ENCODE peak calls at places on chromosomes 1 and 21, in ten cellular contexts. Q is WERI-Rb-1, X is heart right ventricle, C is Peyer's patch, P is nephron progenitor cell, D is MM.1S, H is mammary epithelial cell, T is fibroblast of villous mesenchyme, Z is upper lobe of right lung, M is cardiac fibroblast. W is an unnamed sample.

GRCh38 chr1:173473599-173474011 is 3.5 kb upstream of the PRDX6 start:
- DNase-seq in Q (no peak), X (no peak), C (no peak), P (no peak), D (no peak), H (peak), T (peak), Z (no peak), M (peak), W (no peak)

GRCh38 chr1:117886101-117886795 is 43.2 kb downstream of the GDAP2 start:
- DNase-seq in Q (no peak), X (no peak), C (no peak), P (no peak), D (no peak), H (peak), T (peak), Z (no peak), M (peak), W (no peak)

GRCh38 chr21:14541840-14542495 is 4.1 kb downstream of the SAMSN1 start:
- DNase-seq in Q (no peak), X (no peak), C (no peak), P (no peak), D (no peak), H (no peak), T (no peak), Z (no peak), M (peak), W (no peak)

GRCh38 chr1:17167041-17167782 is 37.7 kb upstream of the PADI1 start:
- DNase-seq in Q (no peak), X (no peak), C (no peak), P (no peak), D (no peak), H (no peak), T (peak), Z (no peak), M (no peak), W (no peak)

GRCh38 chr1:52637946-52638345 is 5.0 kb downstream of the SHISAL2A start:
- DNase-seq in Q (no peak), X (no peak), C (no peak), P (no peak), D (no peak), H (no peak), T (no peak), Z (no peak), M (no peak), W (no peak)

GRCh38 chr21:35509004-35509704 is 460.1 kb upstream of the RUNX1 start:
- DNase-seq in Q (no peak), X (peak), C (no peak), P (no peak), D (no peak), H (no peak), T (no peak), Z (no peak), M (no peak), W (no peak)

GRCh38 chr1:3327389-3327702 is 127.1 kb upstream of the ARHGEF16 start:
- DNase-seq in Q (no peak), X (no peak), C (no peak), P (peak), D (no peak), H (no peak), T (no peak), Z (no peak), M (no peak), W (no peak)

GRCh38 chr1:14507227-14507626 is 91.3 kb upstream of the KAZN start:
- DNase-seq in Q (no peak), X (no peak), C (no peak), P (no peak), D (no peak), H (no peak), T (no peak), Z (no peak), M (no peak), W (no peak)

GRCh38 chr1:67627336-67627735 is 57.7 kb upstream of the GADD45A start:
- DNase-seq in Q (no peak), X (no peak), C (no peak), P (no peak), D (no peak), H (peak), T (no peak), Z (no peak), M (no peak), W (no peak)

GRCh38 chr21:42140196-42140934 is 69.2 kb downstream of the UMODL1 start:
- DNase-seq in Q (no peak), X (no peak), C (no peak), P (no peak), D (no peak), H (no peak), T (no peak), Z (no peak), M (no peak), W (no peak)

GRCh38 chr1:200780545-200781444 is 42.1 kb downstream of the CAMSAP2 start:
- DNase-seq in Q (no peak), X (no peak), C (no peak), P (no peak), D (peak), H (no peak), T (peak), Z (no peak), M (peak), W (no peak)

GRCh38 chr1:34500451-34500850 is 254.4 kb upstream of the GJB5 start:
- DNase-seq in Q (no peak), X (peak), C (no peak), P (peak), D (peak), H (no peak), T (no peak), Z (peak), M (peak), W (peak)

GRCh38 chr1:91273875-91274274 is 130.8 kb downstream of the HFM1 start:
- DNase-seq in Q (no peak), X (no peak), C (no peak), P (no peak), D (no peak), H (no peak), T (no peak), Z (no peak), M (peak), W (no peak)

GRCh38 chr1:3775248-3775497 is 2.6 kb downstream of the SMIM1 start:
- DNase-seq in Q (peak), X (no peak), C (no peak), P (no peak), D (no peak), H (no peak), T (no peak), Z (no peak), M (no peak), W (no peak)

GRCh38 chr1:180179162-180179957 is 24.7 kb downstream of the QSOX1 start:
- DNase-seq in Q (no peak), X (no peak), C (no peak), P (no peak), D (no peak), H (no peak), T (no peak), Z (peak), M (no peak), W (no peak)
- TF ChIP-seq CTCF in Q (no peak), X (no peak), C (no peak), P (peak), D (no peak), H (no peak), T (no peak), Z (peak), M (no peak), W (no peak)

GRCh38 chr1:41894101-41894620 is 24.6 kb downstream of the HIVEP3 start:
- DNase-seq in Q (no peak), X (no peak), C (no peak), P (no peak), D (no peak), H (no peak), T (no peak), Z (no peak), M (no peak), W (no peak)
- TF ChIP-seq CTCF in Q (no peak), X (no peak), C (no peak), P (no peak), D (no peak), H (no peak), T (no peak), Z (no peak), M (no peak), W (no peak)

GRCh38 chr21:44888581-44889550 is 15.4 kb upstream of the PTTG1IP start:
- DNase-seq in Q (no peak), X (no peak), C (no peak), P (no peak), D (no peak), H (no peak), T (no peak), Z (no peak), M (no peak), W (no peak)
- TF ChIP-seq CTCF in Q (no peak), X (no peak), C (no peak), P (no peak), D (no peak), H (no peak), T (no peak), Z (no peak), M (no peak), W (no peak)

DNA sequence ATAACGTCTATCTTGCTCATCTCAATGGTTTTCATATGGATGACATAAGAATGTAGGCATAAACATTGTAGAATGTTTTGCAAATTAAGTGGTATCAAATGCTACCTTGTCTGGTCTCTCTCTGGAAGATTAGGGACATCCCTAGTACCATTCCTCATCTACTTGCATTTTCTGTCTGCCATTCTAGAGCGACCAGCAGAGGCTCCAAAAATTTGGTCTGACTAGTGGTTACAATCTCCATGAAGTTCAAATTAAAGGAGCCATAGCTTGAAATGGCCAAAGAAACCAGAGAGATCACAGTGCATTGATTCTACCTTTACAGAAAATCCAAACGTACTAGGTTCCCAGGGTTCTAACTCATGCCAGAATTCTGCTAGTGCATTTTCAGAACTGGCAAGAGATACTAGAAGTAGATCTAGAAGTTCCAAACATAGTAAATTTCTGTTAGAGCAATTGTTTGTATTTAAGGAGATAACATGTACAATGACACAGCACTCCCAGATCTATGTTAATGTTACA is 1.1 kb downstream of the CD84 start:
- DNase-seq in Q (no peak), X (no peak), C (no peak), P (no peak), D (no peak), H (no peak), T (no peak), Z (no peak), M (no peak), W (no peak)
- TF ChIP-seq CTCF in Q (no peak), X (no peak), C (no peak), P (no peak), D (no peak), H (no peak), T (no peak), Z (no peak), M (no peak), W (no peak)

DNA sequence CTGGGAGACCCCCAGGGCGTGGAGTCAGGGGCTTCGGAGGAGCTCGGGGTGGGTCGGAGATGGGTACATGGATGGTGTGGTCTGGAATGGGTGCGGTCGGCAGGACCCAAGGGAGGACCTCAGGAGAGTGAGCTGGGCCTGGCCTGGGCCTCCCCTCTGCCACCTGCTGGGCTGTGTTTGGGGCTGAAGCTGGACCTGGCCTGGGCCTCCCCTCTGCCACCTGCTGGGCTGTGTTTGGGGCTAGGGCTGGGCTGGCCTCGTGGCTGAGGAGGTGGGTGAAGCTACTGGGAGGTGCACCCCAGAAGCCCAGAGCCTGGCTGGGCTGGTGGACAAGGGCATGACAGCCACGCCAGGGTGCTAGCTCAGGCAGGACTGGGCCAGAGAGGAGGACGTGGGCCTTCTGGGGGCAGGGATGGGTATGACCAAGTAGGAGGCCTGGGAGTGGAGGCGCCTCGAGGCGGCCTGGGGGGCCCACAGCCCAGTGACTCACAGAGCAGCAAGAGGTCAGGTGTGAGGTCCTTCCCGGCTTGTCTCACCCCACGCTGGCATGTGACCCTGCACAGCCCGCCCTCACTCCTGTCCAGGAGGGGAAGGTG is 14.5 kb downstream of the SAMD11 start:
- DNase-seq in Q (peak), X (no peak), C (no peak), P (no peak), D (peak), H (no peak), T (peak), Z (no peak), M (no peak), W (no peak)
- TF ChIP-seq CTCF in Q (peak), X (peak), C (peak), P (no peak), D (peak), H (peak), T (peak), Z (peak), M (peak), W (peak)

GRCh38 chr1:40363721-40364120 is 9.8 kb upstream of the SMAP2 start:
- DNase-seq in Q (no peak), X (no peak), C (peak), P (no peak), D (no peak), H (no peak), T (no peak), Z (no peak), M (no peak), W (peak)
- TF ChIP-seq CTCF in Q (no peak), X (no peak), C (peak), P (no peak), D (peak), H (no peak), T (no peak), Z (no peak), M (no peak), W (peak)

DNA sequence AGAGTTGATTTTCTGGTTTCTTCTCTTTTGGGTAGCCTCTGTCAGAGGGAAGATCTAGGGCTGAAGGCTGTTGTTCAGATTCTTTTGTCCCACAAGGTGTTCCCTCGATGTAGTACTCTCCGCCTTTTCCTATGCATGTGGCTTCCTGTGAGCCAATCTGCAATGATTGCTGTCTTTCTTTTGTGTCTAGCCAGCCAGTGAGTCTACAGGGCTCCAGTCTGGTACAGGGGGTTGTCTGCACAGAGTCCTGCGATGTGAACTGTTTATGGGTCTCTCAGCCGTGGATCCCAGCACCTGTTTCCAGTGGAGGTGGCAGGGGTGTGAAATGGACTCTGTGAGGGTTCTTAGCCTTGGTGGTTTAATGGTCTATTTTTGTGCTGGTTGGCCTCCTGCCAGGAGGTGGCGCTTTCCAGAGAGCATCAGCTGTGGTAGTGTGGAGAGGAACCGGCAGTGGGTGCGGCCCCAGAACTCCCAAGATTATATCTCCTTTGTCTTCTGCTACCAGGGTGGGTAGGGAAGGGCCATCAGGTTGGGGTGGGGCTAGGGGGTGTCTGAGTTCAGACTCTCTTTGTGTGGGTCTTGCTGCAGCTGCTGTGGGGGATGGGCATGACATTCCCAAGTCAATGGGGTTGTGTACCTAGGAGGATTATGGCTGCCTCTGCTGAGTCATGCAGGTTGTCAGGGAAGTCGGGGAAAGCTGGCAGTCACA is 81.3 kb upstream of the C21orf91 start:
- DNase-seq in Q (peak), X (peak), C (no peak), P (no peak), D (no peak), H (no peak), T (no peak), Z (no peak), M (no peak), W (no peak)
- TF ChIP-seq CTCF in Q (peak), X (no peak), C (no peak), P (no peak), D (peak), H (no peak), T (no peak), Z (no peak), M (no peak), W (no peak)

GRCh38 chr1:196902344-196902743 is 14.5 kb downstream of the CFHR4 start:
- DNase-seq in Q (no peak), X (no peak), C (no peak), P (no peak), D (no peak), H (no peak), T (no peak), Z (no peak), M (no peak), W (no peak)
- TF ChIP-seq CTCF in Q (no peak), X (no peak), C (no peak), P (peak), D (no peak), H (no peak), T (no peak), Z (no peak), M (no peak), W (no peak)

DNA sequence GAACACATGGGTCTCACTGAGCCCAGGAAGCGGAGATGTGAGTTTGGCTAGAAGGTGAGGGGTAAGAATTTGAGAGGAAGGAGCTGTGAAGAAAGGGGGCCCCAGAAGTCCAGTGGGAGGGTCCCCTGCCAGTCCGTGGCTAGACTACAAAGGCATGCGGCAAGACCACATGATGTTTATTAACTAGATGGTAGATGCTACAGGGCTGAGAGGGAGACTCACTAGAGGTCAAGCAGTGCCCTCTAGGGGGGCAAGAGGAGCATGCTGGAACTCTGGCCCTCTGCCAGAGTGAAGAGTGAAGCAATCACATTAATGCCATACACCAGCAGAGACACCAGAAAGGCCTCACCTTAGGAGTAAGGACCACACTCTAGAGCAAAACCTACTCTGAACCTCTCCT is 12.2 kb downstream of the KIAA0319L start:
- DNase-seq in Q (peak), X (peak), C (no peak), P (peak), D (peak), H (no peak), T (peak), Z (no peak), M (peak), W (peak)
- TF ChIP-seq CTCF in Q (peak), X (peak), C (peak), P (peak), D (peak), H (peak), T (peak), Z (peak), M (no peak), W (peak)

GRCh38 chr1:240366636-240367035 is 245.3 kb downstream of the GREM2 start:
- DNase-seq in Q (no peak), X (no peak), C (no peak), P (no peak), D (no peak), H (no peak), T (no peak), Z (no peak), M (no peak), W (no peak)
- TF ChIP-seq CTCF in Q (no peak), X (no peak), C (no peak), P (no peak), D (no peak), H (no peak), T (no peak), Z (no peak), M (no peak), W (no peak)

W was measured in GM10248.